ENCODE peak calls at places on chromosomes 4 and X, in seven cellular contexts. I is HFF-Myc, Z is neural crest cell, U is psoas muscle, W is mucosa of descending colon, X is tibial artery, F is fibroblast of lung. R is an unnamed sample.

GRCh38 chr4:27239651-27240050 is 379.0 kb downstream of the STIM2 start:
- DNase-seq in I (no peak), Z (no peak), U (no peak), W (no peak), X (no peak), F (peak), R (no peak)

GRCh38 chrX:24427747-24428019 is 37.4 kb upstream of the PDK3 start:
- DNase-seq in I (no peak), Z (no peak), U (no peak), W (no peak), X (no peak), F (no peak), R (no peak)

GRCh38 chr4:86131456-86131855 is 228.4 kb downstream of the MAPK10 start:
- DNase-seq in I (no peak), Z (no peak), U (no peak), W (no peak), X (no peak), F (no peak), R (no peak)

GRCh38 chrX:13287816-13288215 is 32.0 kb downstream of the ATXN3L start:
- DNase-seq in I (no peak), Z (no peak), U (no peak), W (no peak), X (no peak), F (peak), R (no peak)

GRCh38 chrX:150873616-150874015 is 24.9 kb downstream of the CD99L2 start:
- DNase-seq in I (no peak), Z (no peak), U (peak), W (no peak), X (peak), F (peak), R (no peak)

GRCh38 chr4:55132775-55133174 is 7.4 kb upstream of the KDR start:
- DNase-seq in I (no peak), Z (no peak), U (no peak), W (no peak), X (no peak), F (no peak), R (no peak)

GRCh38 chr4:26896636-26897035 is 36.0 kb downstream of the STIM2 start:
- DNase-seq in I (no peak), Z (no peak), U (no peak), W (no peak), X (no peak), F (peak), R (no peak)

GRCh38 chrX:22634751-22635150 is 362.0 kb downstream of the CBLL2 start:
- DNase-seq in I (no peak), Z (no peak), U (no peak), W (no peak), X (no peak), F (peak), R (no peak)

GRCh38 chrX:35890699-35891098 is 28.8 kb upstream of the CFAP47 start:
- DNase-seq in I (no peak), Z (no peak), U (no peak), W (no peak), X (peak), F (peak), R (no peak)

GRCh38 chr4:70709551-70710080 is 12.1 kb upstream of the RUFY3 start:
- DNase-seq in I (no peak), Z (no peak), U (no peak), W (no peak), X (no peak), F (peak), R (no peak)

GRCh38 chr4:43394976-43395375 is 502.5 kb downstream of the GRXCR1 start:
- DNase-seq in I (peak), Z (no peak), U (no peak), W (no peak), X (no peak), F (peak), R (no peak)

GRCh38 chrX:154597221-154597620 is 12.3 kb downstream of the CTAG1A start:
- DNase-seq in I (no peak), Z (no peak), U (no peak), W (no peak), X (no peak), F (no peak), R (no peak)

DNA sequence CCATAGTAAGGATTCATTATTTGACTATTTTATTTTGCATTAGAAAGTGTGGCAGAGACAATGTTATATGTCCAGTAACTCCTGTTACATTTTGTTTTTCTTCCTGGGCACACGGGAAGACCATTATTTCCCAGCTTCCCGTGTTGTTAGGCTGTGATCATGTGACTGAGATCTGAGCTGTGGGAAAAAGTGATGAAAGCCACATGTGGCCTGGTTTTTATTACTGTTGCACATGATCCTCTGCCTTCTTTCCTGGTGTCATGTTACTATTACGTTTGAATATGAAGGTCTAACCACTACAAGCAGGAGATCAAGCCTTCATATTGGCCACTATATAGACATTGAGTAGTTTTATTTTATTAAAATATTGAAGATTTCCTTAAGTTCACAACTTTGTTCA is 28.2 kb upstream of the MID1 start:
- DNase-seq in I (peak), Z (no peak), U (no peak), W (no peak), X (no peak), F (peak), R (peak)
- TF ChIP-seq CTCF in I (no peak), Z (no peak), U (no peak), W (no peak), X (no peak), F (no peak), R (no peak)

GRCh38 chr4:108055787-108056186 is 66.1 kb downstream of the HADH start:
- DNase-seq in I (no peak), Z (no peak), U (no peak), W (no peak), X (no peak), F (no peak), R (no peak)

GRCh38 chr4:108060686-108061321 is 71.1 kb downstream of the HADH start:
- DNase-seq in I (no peak), Z (no peak), U (no peak), W (no peak), X (no peak), F (no peak), R (no peak)

GRCh38 chr4:108058685-108059440 is 69.2 kb downstream of the HADH start:
- DNase-seq in I (peak), Z (peak), U (no peak), W (no peak), X (no peak), F (peak), R (no peak)

GRCh38 chr4:108056418-108056817 is 66.7 kb downstream of the HADH start:
- DNase-seq in I (no peak), Z (no peak), U (no peak), W (no peak), X (no peak), F (no peak), R (no peak)

GRCh38 chr4:108060164-108060563 is 70.5 kb downstream of the HADH start:
- DNase-seq in I (no peak), Z (no peak), U (no peak), W (no peak), X (no peak), F (peak), R (no peak)
- TF ChIP-seq CTCF in I (peak), Z (peak), U (peak), W (no peak), X (peak), F (peak), R (peak)

DNA sequence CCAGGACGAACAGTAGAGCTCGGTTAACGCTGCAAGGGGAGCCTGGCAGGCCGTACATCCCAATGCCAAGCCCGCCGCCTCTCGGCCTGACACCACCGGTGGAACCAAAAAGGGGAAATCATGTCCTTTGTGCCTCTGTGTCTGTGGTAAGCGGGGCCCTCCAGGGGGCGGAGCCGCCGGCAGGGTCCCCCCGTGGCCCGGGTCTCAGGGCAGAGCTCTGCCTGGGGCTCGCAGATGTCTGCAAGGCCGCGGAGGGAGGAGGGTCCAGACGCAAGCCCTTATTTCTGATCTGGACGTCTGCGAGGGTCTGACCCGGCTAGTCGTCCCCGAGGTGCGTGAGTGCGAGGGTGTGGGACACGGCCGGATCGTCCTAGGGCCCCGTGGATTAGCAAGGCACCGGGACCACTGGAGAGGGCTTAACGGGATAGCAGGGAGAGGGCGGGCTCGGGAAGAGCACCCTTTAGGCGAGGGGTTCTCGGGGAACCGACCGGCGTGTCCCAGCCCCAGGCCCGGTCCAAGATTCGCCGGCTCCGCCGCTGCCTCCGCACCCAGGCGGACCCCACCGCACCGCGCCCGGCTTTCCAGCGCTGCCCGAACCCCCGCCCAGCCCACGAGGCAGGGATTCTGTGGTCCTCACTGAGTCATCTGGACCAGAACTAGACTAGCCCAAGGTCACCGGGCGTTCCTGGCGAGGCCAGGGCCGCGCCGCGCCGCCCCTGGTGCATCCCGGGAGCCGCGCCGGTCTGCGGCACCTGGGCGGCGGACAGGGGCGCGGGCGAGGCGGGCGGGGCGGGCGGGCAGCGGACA is 858 bp upstream of the FAM193A start:
- DNase-seq in I (no peak), Z (peak), U (peak), W (peak), X (peak), F (peak), R (no peak)
- TF ChIP-seq CTCF in I (peak), Z (peak), U (no peak), W (no peak), X (no peak), F (peak), R (no peak)

GRCh38 chr4:154743683-154744340 is at the start of gene LRAT:
- DNase-seq in I (no peak), Z (peak), U (peak), W (peak), X (no peak), F (no peak), R (no peak)
- TF ChIP-seq CTCF in I (no peak), Z (peak), U (no peak), W (no peak), X (no peak), F (no peak), R (no peak)

DNA sequence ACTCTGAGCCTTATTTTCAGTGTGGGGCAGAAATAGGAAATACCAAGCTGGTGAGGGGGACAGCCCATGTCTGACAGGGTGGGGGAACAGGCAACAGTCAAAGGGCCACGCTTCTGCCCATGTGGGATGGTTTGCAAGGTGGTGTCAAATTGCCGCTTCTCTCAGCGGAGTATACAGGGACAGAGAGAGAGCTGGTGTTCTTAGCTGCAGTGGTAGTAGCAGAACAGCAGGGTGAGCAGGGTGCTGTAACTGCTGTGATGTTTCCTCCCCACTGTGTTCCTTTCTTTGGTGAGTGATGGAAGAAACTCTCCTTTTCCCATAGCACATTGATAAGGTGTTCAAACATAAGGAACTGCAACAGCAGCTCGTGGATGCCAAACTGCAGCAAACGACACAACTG is 37.9 kb downstream of the RBBP7 start:
- DNase-seq in I (no peak), Z (no peak), U (no peak), W (no peak), X (no peak), F (peak), R (no peak)
- TF ChIP-seq CTCF in I (no peak), Z (no peak), U (no peak), W (no peak), X (no peak), F (no peak), R (no peak)

GRCh38 chrX:63930140-63930539 is 145.1 kb upstream of the ARHGEF9 start:
- DNase-seq in I (no peak), Z (no peak), U (no peak), W (no peak), X (no peak), F (no peak), R (no peak)
- TF ChIP-seq CTCF in I (no peak), Z (peak), U (no peak), W (no peak), X (no peak), F (peak), R (peak)

GRCh38 chr4:169756971-169757574 is 671 bp downstream of the HPF1 start:
- DNase-seq in I (no peak), Z (no peak), U (no peak), W (no peak), X (no peak), F (no peak), R (no peak)

DNA sequence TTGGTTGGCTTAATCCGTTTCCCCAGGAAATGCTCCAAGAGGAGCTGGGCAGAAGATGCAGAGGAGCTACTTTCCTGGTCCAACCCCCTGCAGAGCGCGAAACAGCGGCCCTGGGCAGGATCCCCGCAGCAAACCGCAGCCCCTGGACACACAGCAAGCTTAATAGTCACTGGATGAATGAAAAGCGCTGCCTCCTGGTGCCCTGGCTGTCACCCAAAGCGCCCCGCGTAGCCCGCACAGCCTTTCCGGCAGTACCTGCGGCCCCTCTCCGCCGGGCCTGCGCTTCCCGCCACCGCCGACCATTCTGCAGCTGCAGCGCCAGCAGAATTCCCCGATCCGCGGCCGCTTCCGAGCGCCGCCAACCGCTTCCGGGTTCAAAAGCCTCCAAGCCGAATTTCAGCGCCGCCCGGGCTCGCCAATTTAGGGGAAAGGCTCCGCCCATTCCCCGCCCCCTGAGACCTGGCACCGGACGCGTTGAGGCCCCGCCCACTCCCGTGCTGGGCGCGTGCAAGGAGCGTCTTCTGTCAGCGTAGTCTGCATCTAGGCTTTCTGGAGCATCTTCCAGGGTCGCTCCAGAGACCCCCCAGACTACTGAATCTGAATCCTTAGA is at the start of gene HPF1:
- DNase-seq in I (peak), Z (peak), U (peak), W (peak), X (peak), F (peak), R (peak)
- TF ChIP-seq CTCF in I (no peak), Z (no peak), U (no peak), W (no peak), X (no peak), F (no peak), R (no peak)

DNA sequence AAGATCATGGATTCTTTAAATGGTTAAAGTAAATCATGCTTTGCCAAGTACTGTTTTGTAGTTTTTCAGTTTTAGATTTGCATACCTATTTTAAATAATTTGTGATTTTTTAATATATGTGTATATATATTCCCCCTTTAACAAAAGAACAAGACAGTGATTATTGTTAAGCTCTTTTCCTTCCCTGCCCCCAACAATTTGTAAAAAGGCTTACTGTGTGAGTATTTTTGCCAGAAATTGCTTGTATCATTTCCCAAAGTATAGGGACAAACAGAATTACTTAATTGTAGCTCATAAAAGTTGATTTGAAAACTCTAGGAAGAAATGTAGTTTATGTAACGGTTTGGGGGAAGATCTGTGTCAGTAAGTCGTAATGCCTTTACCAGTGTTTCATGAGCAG is 19.0 kb downstream of the CPEB2 start:
- DNase-seq in I (no peak), Z (no peak), U (no peak), W (no peak), X (no peak), F (no peak), R (no peak)
- TF ChIP-seq CTCF in I (no peak), Z (no peak), U (no peak), W (no peak), X (no peak), F (no peak), R (no peak)

GRCh38 chrX:153464116-153464515 is 6.3 kb downstream of the HAUS7 start:
- DNase-seq in I (no peak), Z (no peak), U (no peak), W (no peak), X (no peak), F (no peak), R (no peak)
- TF ChIP-seq CTCF in I (no peak), Z (no peak), U (no peak), W (no peak), X (no peak), F (no peak), R (no peak)

DNA sequence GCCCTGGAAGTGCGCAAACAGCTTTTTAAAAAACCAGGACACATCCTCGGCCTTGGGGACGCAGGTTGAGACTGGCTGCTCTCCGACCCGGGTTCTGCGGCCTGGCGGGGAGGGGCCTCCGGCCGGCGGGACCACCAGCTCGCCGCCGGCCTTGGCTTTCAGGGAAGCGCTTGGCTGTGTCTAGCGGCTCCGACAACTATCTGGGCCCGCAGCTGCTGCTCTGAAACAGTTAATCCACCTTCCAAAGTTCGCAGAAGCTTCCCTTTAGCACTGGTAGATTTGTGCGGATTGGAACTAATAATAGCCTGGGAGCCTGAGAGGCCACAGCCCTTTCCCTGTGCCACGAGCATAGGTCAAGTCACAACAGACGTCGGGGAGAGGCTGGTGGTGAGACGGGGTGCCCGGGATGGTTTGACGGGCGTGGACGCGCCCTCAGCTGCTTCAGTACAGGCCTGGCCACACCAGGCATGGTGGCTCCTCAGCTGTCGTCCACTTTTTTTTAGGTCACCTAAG is 1.2 kb upstream of the SEL1L3 start:
- DNase-seq in I (no peak), Z (no peak), U (no peak), W (peak), X (no peak), F (no peak), R (no peak)
- TF ChIP-seq CTCF in I (no peak), Z (no peak), U (no peak), W (no peak), X (no peak), F (no peak), R (no peak)